ENCODE peak calls at places on chromosomes 13 and 19, in five cellular contexts. W is tibial nerve; Q is activated naive CD8-positive, alpha-beta T cell treated with anti-CD3 and anti-CD28 coated beads, Interleukin-2, amount 50 U/mL, for 24 hours; K is caudate nucleus; U is lower lobe of right lung. O is an unnamed sample.

GRCh38 chr13:35518337-35518736 is 41.8 kb upstream of the MAB21L1 start:
- DNase-seq in W (no peak), Q (no peak), K (no peak), U (no peak), O (no peak)

GRCh38 chr13:97191615-97192014 is 30.5 kb upstream of the MBNL2 start:
- DNase-seq in W (no peak), Q (no peak), K (peak), U (no peak), O (no peak)

GRCh38 chr19:33300016-33300981 is 2.0 kb downstream of the CEBPA start:
- DNase-seq in W (no peak), Q (no peak), K (no peak), U (no peak), O (no peak)

GRCh38 chr19:46620716-46621115 is 4.2 kb downstream of the PTGIR start:
- DNase-seq in W (no peak), Q (no peak), K (no peak), U (no peak), O (no peak)

GRCh38 chr19:7515091-7515470 is 822 bp upstream of the ZNF358 start:
- DNase-seq in W (no peak), Q (no peak), K (no peak), U (no peak), O (no peak)

GRCh38 chr19:14434543-14435319 is 1.6 kb downstream of the PKN1 start:
- DNase-seq in W (no peak), Q (peak), K (no peak), U (peak), O (no peak)

GRCh38 chr19:14369399-14370168 is 11.7 kb upstream of the ADGRE5 start:
- DNase-seq in W (no peak), Q (peak), K (no peak), U (no peak), O (peak)

GRCh38 chr19:42292042-42292960 is 9.6 kb upstream of the PRR19 start:
- DNase-seq in W (no peak), Q (no peak), K (no peak), U (no peak), O (no peak)

GRCh38 chr13:87042946-87043345 is 628.2 kb upstream of the SLITRK5 start:
- DNase-seq in W (no peak), Q (no peak), K (no peak), U (no peak), O (no peak)

GRCh38 chr19:19628499-19629134 is 597 bp upstream of the LPAR2 start:
- DNase-seq in W (no peak), Q (peak), K (no peak), U (peak), O (peak)

GRCh38 chr19:34808566-34808965 is 35.6 kb upstream of the ZNF599 start:
- DNase-seq in W (no peak), Q (no peak), K (no peak), U (no peak), O (no peak)

GRCh38 chr19:20470345-20471119 is 95.0 kb downstream of the ZNF737 start:
- DNase-seq in W (no peak), Q (no peak), K (no peak), U (no peak), O (no peak)

GRCh38 chr19:50419580-50420035 is 870 bp downstream of the SPIB start:
- DNase-seq in W (no peak), Q (no peak), K (no peak), U (no peak), O (no peak)

GRCh38 chr19:19064098-19064722 is 416 bp downstream of the SLC25A42 start:
- DNase-seq in W (no peak), Q (no peak), K (no peak), U (no peak), O (no peak)

GRCh38 chr13:47168086-47168485 is 271.2 kb upstream of the HTR2A start:
- DNase-seq in W (no peak), Q (no peak), K (no peak), U (no peak), O (no peak)

GRCh38 chr19:58388175-58388526 is 1.1 kb downstream of the RPS5 start:
- DNase-seq in W (no peak), Q (no peak), K (no peak), U (no peak), O (no peak)

GRCh38 chr13:25980255-25980654 is 71.6 kb downstream of the SHISA2 start:
- DNase-seq in W (no peak), Q (no peak), K (no peak), U (no peak), O (no peak)

GRCh38 chr19:42253245-42254082 is 1.5 kb downstream of the ERF start:
- DNase-seq in W (no peak), Q (peak), K (peak), U (peak), O (no peak)

GRCh38 chr13:21616880-21617279 is 12.9 kb upstream of the MICU2 start:
- DNase-seq in W (no peak), Q (no peak), K (no peak), U (no peak), O (no peak)

GRCh38 chr19:50719566-50719965 is at the start of gene SHANK1:
- DNase-seq in W (no peak), Q (no peak), K (no peak), U (no peak), O (no peak)

GRCh38 chr13:106535552-106536243 is at the start of gene EFNB2:
- DNase-seq in W (peak), Q (peak), K (peak), U (peak), O (peak)

GRCh38 chr13:43368003-43368402 is 344.6 kb downstream of the DNAJC15 start:
- DNase-seq in W (no peak), Q (no peak), K (no peak), U (no peak), O (no peak)

GRCh38 chr13:44088911-44089851 is 209.5 kb downstream of the LACC1 start:
- DNase-seq in W (no peak), Q (no peak), K (no peak), U (no peak), O (no peak)

GRCh38 chr19:19434483-19435045 is 29.1 kb downstream of the GATAD2A start:
- DNase-seq in W (peak), Q (no peak), K (no peak), U (no peak), O (no peak)

GRCh38 chr19:10835089-10835753 is 791 bp downstream of the TMED1 start:
- DNase-seq in W (no peak), Q (no peak), K (no peak), U (no peak), O (no peak)

GRCh38 chr19:2217591-2217990 is 18.5 kb downstream of the PLEKHJ1 start:
- DNase-seq in W (no peak), Q (no peak), K (no peak), U (no peak), O (no peak)

GRCh38 chr19:47514151-47514868 is 553 bp downstream of the NAPA start:
- DNase-seq in W (no peak), Q (no peak), K (no peak), U (no peak), O (no peak)

GRCh38 chr19:31260171-31260933 is 88.9 kb downstream of the TSHZ3 start:
- DNase-seq in W (no peak), Q (no peak), K (no peak), U (no peak), O (no peak)

GRCh38 chr19:47273313-47274070 is 1.2 kb upstream of the INAFM1 start:
- DNase-seq in W (peak), Q (peak), K (peak), U (peak), O (peak)

GRCh38 chr19:17575871-17576757 is 20.7 kb downstream of the COLGALT1 start:
- DNase-seq in W (no peak), Q (no peak), K (no peak), U (no peak), O (no peak)

GRCh38 chr19:55156202-55157063 is 1.1 kb downstream of the TNNI3 start:
- DNase-seq in W (no peak), Q (peak), K (no peak), U (no peak), O (no peak)

GRCh38 chr19:54357381-54357780 is 7.3 kb downstream of the LAIR1 start:
- DNase-seq in W (no peak), Q (no peak), K (no peak), U (no peak), O (no peak)

GRCh38 chr13:91056746-91057145 is 290.7 kb upstream of the MIR17HG start:
- DNase-seq in W (no peak), Q (no peak), K (no peak), U (no peak), O (no peak)

GRCh38 chr19:37059142-37059541 is 19.1 kb upstream of the ZNF420 start:
- DNase-seq in W (no peak), Q (no peak), K (no peak), U (no peak), O (no peak)

GRCh38 chr19:43425567-43426392 is 11.1 kb downstream of the TEX101 start:
- DNase-seq in W (no peak), Q (no peak), K (no peak), U (no peak), O (no peak)

O was measured in central memory CD8-positive, alpha-beta T cell.